ENCODE peak calls at places on chromosomes 7 and 10, in four cellular contexts. One of them, this sample, is unnamed.

GRCh38 chr10:80448204-80448603 is 5.9 kb upstream of the TSPAN14 start:
- DNase-seq in hepatocyte: no peak
- DNase-seq in OCI-LY7: no peak
- DNase-seq in CD8-positive, alpha-beta T cell: no peak
- DNase-seq in this sample: no peak

GRCh38 chr10:52198540-52198939 is 115.5 kb upstream of the DKK1 start:
- DNase-seq in hepatocyte: no peak
- DNase-seq in CD8-positive, alpha-beta T cell: no peak
- DNase-seq in OCI-LY7: no peak
- DNase-seq in this sample: no peak

GRCh38 chr7:106731207-106731606 is 70.2 kb upstream of the CCDC71L start:
- DNase-seq in CD8-positive, alpha-beta T cell: no peak
- DNase-seq in hepatocyte: no peak
- DNase-seq in OCI-LY7: peak; percentile 75
- DNase-seq in this sample: no peak

GRCh38 chr10:91552706-91553105 is 80.2 kb downstream of the PPP1R3C start:
- DNase-seq in hepatocyte: peak; percentile 23
- DNase-seq in OCI-LY7: no peak
- DNase-seq in CD8-positive, alpha-beta T cell: no peak
- DNase-seq in this sample: peak; percentile 8

GRCh38 chr10:35409094-35409582 is 72.8 kb downstream of the CCNY start:
- DNase-seq in CD8-positive, alpha-beta T cell: no peak
- DNase-seq in hepatocyte: no peak
- DNase-seq in OCI-LY7: no peak
- DNase-seq in this sample: peak; percentile 93

GRCh38 chr10:6669269-6669859 is 89.3 kb upstream of the PRKCQ start:
- DNase-seq in OCI-LY7: peak; percentile 60
- DNase-seq in CD8-positive, alpha-beta T cell: no peak
- DNase-seq in hepatocyte: peak; percentile 63
- DNase-seq in this sample: no peak

GRCh38 chr10:77793831-77794230 is 132.7 kb downstream of the DLG5 start:
- DNase-seq in OCI-LY7: no peak
- DNase-seq in hepatocyte: no peak
- DNase-seq in CD8-positive, alpha-beta T cell: no peak
- DNase-seq in this sample: no peak

GRCh38 chr7:132354527-132354926 is 221.7 kb downstream of the PLXNA4 start:
- DNase-seq in OCI-LY7: no peak
- DNase-seq in CD8-positive, alpha-beta T cell: no peak
- DNase-seq in hepatocyte: no peak
- DNase-seq in this sample: no peak

GRCh38 chr7:12257582-12257981 is 46.5 kb downstream of the TMEM106B start:
- DNase-seq in CD8-positive, alpha-beta T cell: no peak
- DNase-seq in OCI-LY7: peak; percentile 8
- DNase-seq in hepatocyte: no peak
- DNase-seq in this sample: no peak

GRCh38 chr10:92757066-92757716 is 67.4 kb downstream of the HHEX start:
- DNase-seq in hepatocyte: peak; percentile 42
- DNase-seq in CD8-positive, alpha-beta T cell: no peak
- DNase-seq in OCI-LY7: peak; percentile 95
- DNase-seq in this sample: peak; percentile 77

GRCh38 chr10:77618117-77618516 is 19.5 kb downstream of the KCNMA1 start:
- DNase-seq in OCI-LY7: no peak
- DNase-seq in hepatocyte: no peak
- DNase-seq in CD8-positive, alpha-beta T cell: no peak
- DNase-seq in this sample: no peak

GRCh38 chr7:121211253-121211652 is 117.5 kb upstream of the WNT16 start:
- DNase-seq in hepatocyte: no peak
- DNase-seq in OCI-LY7: no peak
- DNase-seq in CD8-positive, alpha-beta T cell: no peak
- DNase-seq in this sample: no peak

GRCh38 chr7:15323545-15323944 is 238.3 kb downstream of the AGMO start:
- DNase-seq in hepatocyte: no peak
- DNase-seq in OCI-LY7: no peak
- DNase-seq in CD8-positive, alpha-beta T cell: no peak
- DNase-seq in this sample: peak; percentile 13

GRCh38 chr7:142835487-142835886 is 19.4 kb upstream of the EPHB6 start:
- DNase-seq in CD8-positive, alpha-beta T cell: no peak
- DNase-seq in OCI-LY7: no peak
- DNase-seq in hepatocyte: no peak
- DNase-seq in this sample: no peak

GRCh38 chr7:98418636-98419315 is 17.9 kb upstream of the BAIAP2L1 start:
- DNase-seq in hepatocyte: peak; percentile 95
- DNase-seq in OCI-LY7: no peak
- DNase-seq in CD8-positive, alpha-beta T cell: no peak
- DNase-seq in this sample: peak; percentile 65

GRCh38 chr7:83520706-83521105 is 128.2 kb downstream of the SEMA3E start:
- DNase-seq in CD8-positive, alpha-beta T cell: no peak
- DNase-seq in OCI-LY7: no peak
- DNase-seq in hepatocyte: no peak
- DNase-seq in this sample: no peak

GRCh38 chr10:71225291-71226058 is 13.1 kb downstream of the UNC5B start:
- DNase-seq in OCI-LY7: no peak
- DNase-seq in CD8-positive, alpha-beta T cell: no peak
- DNase-seq in hepatocyte: no peak
- DNase-seq in this sample: no peak

GRCh38 chr7:1229956-1230355 is 2.7 kb upstream of the UNCX start:
- DNase-seq in OCI-LY7: no peak
- DNase-seq in CD8-positive, alpha-beta T cell: no peak
- DNase-seq in hepatocyte: no peak
- DNase-seq in this sample: no peak

GRCh38 chr7:73758581-73759138 is 11.4 kb downstream of the CLDN3 start:
- DNase-seq in hepatocyte: peak; percentile 36
- DNase-seq in CD8-positive, alpha-beta T cell: no peak
- DNase-seq in OCI-LY7: no peak
- DNase-seq in this sample: peak; percentile 54

GRCh38 chr10:78594938-78595645 is 473.7 kb upstream of the ZMIZ1 start:
- DNase-seq in hepatocyte: no peak
- DNase-seq in CD8-positive, alpha-beta T cell: no peak
- DNase-seq in OCI-LY7: peak; percentile 14
- DNase-seq in this sample: no peak

GRCh38 chr7:34061175-34061574 is 155.8 kb downstream of the BMPER start:
- DNase-seq in CD8-positive, alpha-beta T cell: no peak
- DNase-seq in hepatocyte: no peak
- DNase-seq in OCI-LY7: no peak
- DNase-seq in this sample: no peak

GRCh38 chr10:131141207-131141606 is 170.3 kb downstream of the TCERG1L start:
- DNase-seq in hepatocyte: no peak
- DNase-seq in CD8-positive, alpha-beta T cell: no peak
- DNase-seq in OCI-LY7: no peak
- DNase-seq in this sample: no peak

GRCh38 chr7:104156842-104157277 is 51.0 kb downstream of the ORC5 start:
- DNase-seq in CD8-positive, alpha-beta T cell: no peak
- DNase-seq in OCI-LY7: peak; percentile 39
- DNase-seq in hepatocyte: peak; percentile 45
- DNase-seq in this sample: peak; percentile 42

GRCh38 chr7:55272328-55272727 is 92.8 kb upstream of the LANCL2 start:
- DNase-seq in CD8-positive, alpha-beta T cell: no peak
- DNase-seq in OCI-LY7: no peak
- DNase-seq in hepatocyte: no peak
- DNase-seq in this sample: no peak

GRCh38 chr7:46071076-46071475 is 150.0 kb upstream of the IGFBP3 start:
- DNase-seq in CD8-positive, alpha-beta T cell: no peak
- DNase-seq in OCI-LY7: no peak
- DNase-seq in hepatocyte: no peak
- DNase-seq in this sample: no peak

GRCh38 chr7:71329030-71329668 is 197.2 kb downstream of the GALNT17 start:
- DNase-seq in OCI-LY7: no peak
- DNase-seq in CD8-positive, alpha-beta T cell: no peak
- DNase-seq in hepatocyte: no peak
- DNase-seq in this sample: peak; percentile 70

GRCh38 chr7:71323726-71324125 is 191.8 kb downstream of the GALNT17 start:
- DNase-seq in hepatocyte: no peak
- DNase-seq in CD8-positive, alpha-beta T cell: no peak
- DNase-seq in OCI-LY7: no peak
- DNase-seq in this sample: no peak

GRCh38 chr7:71325151-71325550 is 193.2 kb downstream of the GALNT17 start:
- DNase-seq in CD8-positive, alpha-beta T cell: no peak
- DNase-seq in OCI-LY7: no peak
- DNase-seq in hepatocyte: no peak
- DNase-seq in this sample: no peak

GRCh38 chr7:71327946-71328345 is 196.0 kb downstream of the GALNT17 start:
- DNase-seq in CD8-positive, alpha-beta T cell: no peak
- DNase-seq in OCI-LY7: no peak
- DNase-seq in hepatocyte: no peak
- DNase-seq in this sample: no peak

GRCh38 chr7:71326596-71326995 is 194.7 kb downstream of the GALNT17 start:
- DNase-seq in hepatocyte: no peak
- DNase-seq in CD8-positive, alpha-beta T cell: no peak
- DNase-seq in OCI-LY7: no peak
- DNase-seq in this sample: no peak
- H3K4me1 ChIP-seq in hepatocyte: no peaks in the 10 kb centered on the region
- H3K4me1 ChIP-seq in CD8-positive, alpha-beta T cell: no peaks in the 10 kb centered on the region
- H3K4me1 ChIP-seq in OCI-LY7: no peaks in the 10 kb centered on the region
- H3K4me1 ChIP-seq in this sample: peaks cover 11% of the 10 kb centered on the region

GRCh38 chr10:11145498-11145855 is 127.8 kb downstream of the CELF2 start:
- DNase-seq in hepatocyte: peak; percentile 41
- DNase-seq in CD8-positive, alpha-beta T cell: peak; percentile 84
- DNase-seq in OCI-LY7: peak; percentile 68
- DNase-seq in this sample: no peak
- H3K4me1 ChIP-seq in hepatocyte: peaks cover 13% of the 10 kb centered on the region
- H3K4me1 ChIP-seq in CD8-positive, alpha-beta T cell: peaks cover 96% of the 10 kb centered on the region
- H3K4me1 ChIP-seq in OCI-LY7: peaks cover 14% of the 10 kb centered on the region
- H3K4me1 ChIP-seq in this sample: peaks cover 19% of the 10 kb centered on the region

GRCh38 chr10:135601-136464 is 578 bp downstream of the ZMYND11 start:
- DNase-seq in hepatocyte: peak; percentile 78
- DNase-seq in OCI-LY7: peak; percentile 62
- DNase-seq in CD8-positive, alpha-beta T cell: peak; percentile 64
- DNase-seq in this sample: peak; percentile 55

GRCh38 chr10:137606-138005 is 2.4 kb downstream of the ZMYND11 start:
- DNase-seq in CD8-positive, alpha-beta T cell: no peak
- DNase-seq in OCI-LY7: no peak
- DNase-seq in hepatocyte: no peak
- DNase-seq in this sample: no peak

GRCh38 chr10:134743-135600 is at the start of gene ZMYND11:
- DNase-seq in hepatocyte: peak; percentile 86
- DNase-seq in CD8-positive, alpha-beta T cell: peak; percentile 69
- DNase-seq in OCI-LY7: peak; percentile 51
- DNase-seq in this sample: peak; percentile 49

GRCh38 chr10:137031-137430 is 1.8 kb downstream of the ZMYND11 start:
- DNase-seq in CD8-positive, alpha-beta T cell: peak; percentile 56
- DNase-seq in hepatocyte: peak; percentile 23
- DNase-seq in OCI-LY7: peak; percentile 47
- DNase-seq in this sample: peak; percentile 13

DNA sequence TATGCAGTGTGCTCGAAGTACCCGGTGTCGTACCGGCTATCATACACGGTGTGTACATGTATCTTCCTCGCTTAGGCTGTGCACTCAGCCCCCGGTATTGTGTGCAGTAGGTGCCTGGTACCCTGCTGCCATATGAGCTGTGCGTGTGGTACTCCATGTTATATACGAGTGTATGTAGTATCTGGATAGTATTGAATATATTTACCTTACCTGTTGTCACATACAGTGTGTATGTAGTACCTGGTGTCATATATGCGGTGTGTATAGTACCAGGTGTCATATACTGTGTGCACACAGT is 1.2 kb downstream of the ZMYND11 start:
- DNase-seq in CD8-positive, alpha-beta T cell: no peak
- DNase-seq in hepatocyte: no peak
- DNase-seq in OCI-LY7: no peak
- DNase-seq in this sample: no peak
- H3K4me1 ChIP-seq in CD8-positive, alpha-beta T cell: peaks cover 28% of the 10 kb centered on the region
- H3K4me1 ChIP-seq in hepatocyte: peaks cover 38% of the 10 kb centered on the region
- H3K4me1 ChIP-seq in OCI-LY7: no peaks in the 10 kb centered on the region
- H3K4me1 ChIP-seq in this sample: peaks cover 3% of the 10 kb centered on the region

GRCh38 chr7:2357165-2357564 is 2.5 kb downstream of the EIF3B start:
- DNase-seq in hepatocyte: no peak
- DNase-seq in CD8-positive, alpha-beta T cell: no peak
- DNase-seq in OCI-LY7: no peak
- DNase-seq in this sample: no peak
- H3K4me1 ChIP-seq in hepatocyte: peaks cover 21% of the 10 kb centered on the region
- H3K4me1 ChIP-seq in CD8-positive, alpha-beta T cell: peaks cover 59% of the 10 kb centered on the region
- H3K4me1 ChIP-seq in OCI-LY7: peaks cover 20% of the 10 kb centered on the region
- H3K4me1 ChIP-seq in this sample: peaks cover 3% of the 10 kb centered on the region

GRCh38 chr10:30436688-30437038 is 2.7 kb downstream of the MAP3K8 start:
- DNase-seq in hepatocyte: no peak
- DNase-seq in OCI-LY7: no peak
- DNase-seq in CD8-positive, alpha-beta T cell: no peak
- DNase-seq in this sample: no peak
- H3K4me1 ChIP-seq in hepatocyte: peaks cover 33% of the 10 kb centered on the region
- H3K4me1 ChIP-seq in OCI-LY7: peaks cover 43% of the 10 kb centered on the region
- H3K4me1 ChIP-seq in CD8-positive, alpha-beta T cell: peaks cover 25% of the 10 kb centered on the region
- H3K4me1 ChIP-seq in this sample: peaks cover 6% of the 10 kb centered on the region

GRCh38 chr10:86769991-86770390 is 13.6 kb downstream of the BMPR1A start:
- DNase-seq in OCI-LY7: no peak
- DNase-seq in CD8-positive, alpha-beta T cell: no peak
- DNase-seq in hepatocyte: no peak
- DNase-seq in this sample: no peak
- H3K4me1 ChIP-seq in OCI-LY7: no peaks in the 10 kb centered on the region
- H3K4me1 ChIP-seq in CD8-positive, alpha-beta T cell: no peaks in the 10 kb centered on the region
- H3K4me1 ChIP-seq in hepatocyte: peaks cover 4% of the 10 kb centered on the region
- H3K4me1 ChIP-seq in this sample: no peaks in the 10 kb centered on the region

This sample was measured in SJCRH30.